ENCODE peak calls at places on chromosome 19, in seven cellular contexts. One of them, this sample, is unnamed.

GRCh38 chr19:33064778-33065550 is at the start of gene RHPN2:
- DNase-seq in HCT116: peak; percentile 59
- DNase-seq in GM23338: peak; percentile 80
- DNase-seq in A549: peak; percentile 93
- DNase-seq in SK-N-SH: peak; percentile 96
- DNase-seq in GM12878: no peak
- DNase-seq in K562: peak; percentile 86
- DNase-seq in this sample: no peak

GRCh38 chr19:19067276-19068072 is 3.7 kb downstream of the SLC25A42 start:
- DNase-seq in HCT116: no peak
- DNase-seq in GM23338: no peak
- DNase-seq in A549: no peak
- DNase-seq in SK-N-SH: no peak
- DNase-seq in GM12878: no peak
- DNase-seq in K562: no peak
- DNase-seq in this sample: no peak

GRCh38 chr19:42433503-42434260 is 6.5 kb upstream of the LIPE start:
- DNase-seq in HCT116: no peak
- DNase-seq in GM23338: peak; percentile 86
- DNase-seq in A549: peak; percentile 90
- DNase-seq in SK-N-SH: no peak
- DNase-seq in GM12878: no peak
- DNase-seq in K562: peak; percentile 88
- DNase-seq in this sample: no peak

GRCh38 chr19:35977446-35978222 is 17.4 kb upstream of the SDHAF1 start:
- DNase-seq in HCT116: peak; percentile 45
- DNase-seq in GM23338: peak; percentile 95
- DNase-seq in A549: peak; percentile 76
- DNase-seq in SK-N-SH: peak; percentile 59
- DNase-seq in GM12878: no peak
- DNase-seq in K562: peak; percentile 53
- DNase-seq in this sample: no peak

GRCh38 chr19:17610384-17610783 is 54.9 kb downstream of the COLGALT1 start:
- DNase-seq in HCT116: peak; percentile 28
- DNase-seq in GM23338: peak; percentile 70
- DNase-seq in A549: peak; percentile 31
- DNase-seq in SK-N-SH: peak; percentile 55
- DNase-seq in GM12878: no peak
- DNase-seq in K562: peak; percentile 77
- DNase-seq in this sample: no peak

GRCh38 chr19:18023596-18024212 is 15.7 kb downstream of the ARRDC2 start:
- DNase-seq in HCT116: no peak
- DNase-seq in GM23338: no peak
- DNase-seq in A549: no peak
- DNase-seq in SK-N-SH: no peak
- DNase-seq in GM12878: no peak
- DNase-seq in K562: no peak
- DNase-seq in this sample: no peak

GRCh38 chr19:12647490-12648071 is 19.0 kb downstream of the MAN2B1 start:
- DNase-seq in HCT116: no peak
- DNase-seq in GM23338: peak; percentile 88
- DNase-seq in A549: no peak
- DNase-seq in SK-N-SH: peak; percentile 88
- DNase-seq in GM12878: no peak
- DNase-seq in K562: peak; percentile 78
- DNase-seq in this sample: no peak

GRCh38 chr19:14416743-14417214 is 2.4 kb downstream of the DDX39A start:
- DNase-seq in HCT116: no peak
- DNase-seq in GM23338: no peak
- DNase-seq in A549: no peak
- DNase-seq in SK-N-SH: no peak
- DNase-seq in GM12878: no peak
- DNase-seq in K562: no peak
- DNase-seq in this sample: no peak

GRCh38 chr19:8256276-8257051 is 47.3 kb downstream of the CERS4 start:
- DNase-seq in HCT116: no peak
- DNase-seq in GM23338: no peak
- DNase-seq in A549: no peak
- DNase-seq in SK-N-SH: no peak
- DNase-seq in GM12878: no peak
- DNase-seq in K562: no peak
- DNase-seq in this sample: no peak

GRCh38 chr19:20162821-20163220 is 4.2 kb upstream of the ZNF486 start:
- DNase-seq in HCT116: no peak
- DNase-seq in GM23338: no peak
- DNase-seq in A549: no peak
- DNase-seq in SK-N-SH: no peak
- DNase-seq in GM12878: no peak
- DNase-seq in K562: no peak
- DNase-seq in this sample: no peak

GRCh38 chr19:13996928-13997636 is 9.0 kb downstream of the RFX1 start:
- DNase-seq in HCT116: no peak
- DNase-seq in GM23338: no peak
- DNase-seq in A549: no peak
- DNase-seq in SK-N-SH: no peak
- DNase-seq in GM12878: no peak
- DNase-seq in K562: no peak
- DNase-seq in this sample: no peak

GRCh38 chr19:33519416-33519815 is 2.2 kb downstream of the PEPD start:
- DNase-seq in HCT116: no peak
- DNase-seq in GM23338: no peak
- DNase-seq in A549: no peak
- DNase-seq in SK-N-SH: no peak
- DNase-seq in GM12878: no peak
- DNase-seq in K562: no peak
- DNase-seq in this sample: no peak

DNA sequence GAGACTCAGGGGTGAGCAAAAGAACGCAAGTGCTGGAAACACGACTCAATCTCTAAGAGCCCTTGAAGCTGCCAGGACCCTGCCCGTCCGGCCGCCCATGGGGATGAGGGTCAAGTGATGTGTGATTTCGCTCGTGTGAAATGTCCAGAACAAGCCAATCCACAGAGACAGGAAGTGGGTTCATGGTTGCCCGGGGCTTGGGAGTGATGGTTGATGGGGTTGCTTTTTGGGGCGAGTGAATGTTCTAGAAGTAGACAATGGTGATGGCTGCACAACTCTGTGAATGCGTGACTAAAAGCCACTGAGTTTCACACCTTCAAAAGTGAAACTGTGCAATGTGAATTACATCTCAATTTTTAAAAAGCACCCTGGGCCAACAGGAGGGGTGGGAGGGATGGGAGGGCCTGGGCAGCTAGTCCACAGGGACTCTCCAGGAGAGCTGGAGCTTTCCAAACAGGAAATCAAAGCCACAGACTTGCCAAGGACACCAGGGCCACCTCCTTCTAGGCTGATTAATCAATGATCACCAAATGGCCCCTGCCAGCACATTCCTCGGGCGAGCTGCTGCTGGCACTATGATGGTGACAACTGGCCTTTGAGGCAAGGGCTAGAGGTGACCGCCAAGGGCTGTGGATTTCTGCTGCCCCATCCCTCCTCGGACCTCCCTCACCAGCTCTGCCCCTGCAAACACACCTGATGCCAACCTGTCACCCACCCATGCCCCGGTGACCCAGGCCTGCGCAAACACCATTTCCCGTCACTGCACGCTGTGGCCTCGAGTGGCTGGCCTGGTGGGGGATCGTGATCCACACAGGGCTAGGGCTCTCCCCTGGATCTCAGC is 14.0 kb downstream of the DPP9 start:
- DNase-seq in HCT116: no peak
- DNase-seq in GM23338: no peak
- DNase-seq in A549: no peak
- DNase-seq in SK-N-SH: no peak
- DNase-seq in GM12878: no peak
- DNase-seq in K562: no peak
- DNase-seq in this sample: no peak
- H3K27ac ChIP-seq in HCT116: no peak overlapping the region
- H3K27ac ChIP-seq in GM23338: no peak overlapping the region
- H3K27ac ChIP-seq in A549: peak overlapping the region; percentile 18
- H3K27ac ChIP-seq in SK-N-SH: no peak overlapping the region
- H3K27ac ChIP-seq in GM12878: peak overlapping the region; percentile 58
- H3K27ac ChIP-seq in K562: no peak overlapping the region
- H3K27ac ChIP-seq in this sample: no peak overlapping the region

DNA sequence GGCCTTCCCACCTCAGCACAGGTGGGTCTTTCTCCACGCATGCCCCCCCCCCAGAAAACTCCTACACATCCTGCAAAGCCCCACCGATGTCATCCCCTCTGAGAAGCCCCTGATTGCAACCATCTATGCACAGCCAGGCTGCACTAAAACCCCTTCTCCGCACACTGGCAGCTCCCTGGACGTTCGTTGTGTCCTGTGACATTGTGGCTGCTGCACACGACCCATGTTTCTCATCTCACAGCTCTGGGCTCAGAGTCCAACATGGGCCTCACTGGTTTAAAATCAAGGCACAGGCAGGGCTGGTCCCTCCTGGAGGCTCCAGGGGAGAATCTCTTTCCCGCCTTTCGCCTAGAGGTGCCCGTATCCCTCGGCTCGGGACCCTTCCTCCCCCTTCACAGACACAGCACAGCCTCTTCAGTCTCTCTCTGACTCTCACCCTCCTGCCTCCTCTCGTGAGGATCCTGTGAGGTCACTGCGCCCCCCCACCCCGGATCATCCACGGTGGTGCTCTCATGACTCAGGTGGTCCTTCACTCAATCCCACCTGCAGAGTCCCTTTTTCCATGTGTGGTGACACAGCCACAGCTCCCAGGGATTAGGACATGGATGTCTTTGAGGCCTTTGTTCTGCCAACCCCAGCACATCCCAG is 71.2 kb downstream of the GADD45B start:
- DNase-seq in HCT116: no peak
- DNase-seq in GM23338: no peak
- DNase-seq in A549: no peak
- DNase-seq in SK-N-SH: no peak
- DNase-seq in GM12878: no peak
- DNase-seq in K562: no peak
- DNase-seq in this sample: no peak
- H3K4me1 ChIP-seq in HCT116: peaks cover 28% of the 10 kb centered on the region
- H3K4me1 ChIP-seq in GM23338: peaks cover 23% of the 10 kb centered on the region
- H3K4me1 ChIP-seq in A549: peaks cover 44% of the 10 kb centered on the region
- H3K4me1 ChIP-seq in SK-N-SH: peaks cover 24% of the 10 kb centered on the region
- H3K4me1 ChIP-seq in GM12878: peaks cover 38% of the 10 kb centered on the region
- H3K4me1 ChIP-seq in K562: peaks cover 40% of the 10 kb centered on the region
- H3K4me1 ChIP-seq in this sample: peaks cover 54% of the 10 kb centered on the region

GRCh38 chr19:28634837-28635236 is 578.1 kb downstream of the UQCRFS1 start:
- DNase-seq in HCT116: no peak
- DNase-seq in GM23338: no peak
- DNase-seq in A549: no peak
- DNase-seq in SK-N-SH: no peak
- DNase-seq in GM12878: no peak
- DNase-seq in K562: no peak
- DNase-seq in this sample: no peak

GRCh38 chr19:28631931-28632330 is 581.0 kb downstream of the UQCRFS1 start:
- DNase-seq in HCT116: no peak
- DNase-seq in GM23338: no peak
- DNase-seq in A549: no peak
- DNase-seq in SK-N-SH: no peak
- DNase-seq in GM12878: no peak
- DNase-seq in K562: no peak
- DNase-seq in this sample: no peak

GRCh38 chr19:28633223-28634030 is 579.5 kb downstream of the UQCRFS1 start:
- DNase-seq in HCT116: no peak
- DNase-seq in GM23338: peak; percentile 74
- DNase-seq in A549: peak; percentile 61
- DNase-seq in SK-N-SH: peak; percentile 52
- DNase-seq in GM12878: no peak
- DNase-seq in K562: peak; percentile 83
- DNase-seq in this sample: peak; percentile 15

GRCh38 chr19:28634031-28634328 is 579.0 kb downstream of the UQCRFS1 start:
- DNase-seq in HCT116: no peak
- DNase-seq in GM23338: no peak
- DNase-seq in A549: no peak
- DNase-seq in SK-N-SH: no peak
- DNase-seq in GM12878: no peak
- DNase-seq in K562: no peak
- DNase-seq in this sample: no peak

GRCh38 chr19:28632357-28633076 is 580.4 kb downstream of the UQCRFS1 start:
- DNase-seq in HCT116: no peak
- DNase-seq in GM23338: no peak
- DNase-seq in A549: no peak
- DNase-seq in SK-N-SH: no peak
- DNase-seq in GM12878: no peak
- DNase-seq in K562: no peak
- DNase-seq in this sample: no peak
- TF ChIP-seq REST in HCT116: no peak
- TF ChIP-seq REST in GM23338: no peak
- TF ChIP-seq REST in A549: no peak
- TF ChIP-seq REST in SK-N-SH: no peak
- TF ChIP-seq REST in GM12878: no peak
- TF ChIP-seq REST in K562: no peak
- TF ChIP-seq REST in this sample: no peak

GRCh38 chr19:38437295-38437694 is 3.8 kb downstream of the RYR1 start:
- DNase-seq in HCT116: no peak
- DNase-seq in GM23338: no peak
- DNase-seq in A549: no peak
- DNase-seq in SK-N-SH: no peak
- DNase-seq in GM12878: no peak
- DNase-seq in K562: no peak
- DNase-seq in this sample: no peak

GRCh38 chr19:38430931-38431330 is 2.6 kb upstream of the RYR1 start:
- DNase-seq in HCT116: no peak
- DNase-seq in GM23338: no peak
- DNase-seq in A549: no peak
- DNase-seq in SK-N-SH: no peak
- DNase-seq in GM12878: no peak
- DNase-seq in K562: no peak
- DNase-seq in this sample: no peak

GRCh38 chr19:38437917-38438316 is 4.4 kb downstream of the RYR1 start:
- DNase-seq in HCT116: no peak
- DNase-seq in GM23338: no peak
- DNase-seq in A549: no peak
- DNase-seq in SK-N-SH: no peak
- DNase-seq in GM12878: no peak
- DNase-seq in K562: no peak
- DNase-seq in this sample: no peak

GRCh38 chr19:38433268-38433733 is at the start of gene RYR1:
- DNase-seq in HCT116: peak; percentile 37
- DNase-seq in GM23338: peak; percentile 99
- DNase-seq in A549: no peak
- DNase-seq in SK-N-SH: peak; percentile 90
- DNase-seq in GM12878: no peak
- DNase-seq in K562: peak; percentile 94
- DNase-seq in this sample: no peak

GRCh38 chr19:38434549-38435051 is 1.1 kb downstream of the RYR1 start:
- DNase-seq in HCT116: no peak
- DNase-seq in GM23338: peak; percentile 96
- DNase-seq in A549: no peak
- DNase-seq in SK-N-SH: no peak
- DNase-seq in GM12878: no peak
- DNase-seq in K562: peak; percentile 81
- DNase-seq in this sample: no peak
- H3K27ac ChIP-seq in HCT116: no peak overlapping the region
- H3K27ac ChIP-seq in GM23338: peak overlapping the region; percentile 94
- H3K27ac ChIP-seq in A549: no peak overlapping the region
- H3K27ac ChIP-seq in SK-N-SH: no peak overlapping the region
- H3K27ac ChIP-seq in GM12878: no peak overlapping the region
- H3K27ac ChIP-seq in K562: peak overlapping the region; percentile 61
- H3K27ac ChIP-seq in this sample: no peak overlapping the region

GRCh38 chr19:44687898-44688297 is 11.1 kb upstream of the CEACAM16 start:
- DNase-seq in HCT116: no peak
- DNase-seq in GM23338: no peak
- DNase-seq in A549: no peak
- DNase-seq in SK-N-SH: no peak
- DNase-seq in GM12878: no peak
- DNase-seq in K562: no peak
- DNase-seq in this sample: no peak
- H3K4me1 ChIP-seq in HCT116: peaks cover 52% of the 10 kb centered on the region
- H3K4me1 ChIP-seq in GM23338: peaks cover 6% of the 10 kb centered on the region
- H3K4me1 ChIP-seq in A549: peaks cover 87% of the 10 kb centered on the region
- H3K4me1 ChIP-seq in SK-N-SH: peaks cover 16% of the 10 kb centered on the region
- H3K4me1 ChIP-seq in GM12878: peaks cover 50% of the 10 kb centered on the region
- H3K4me1 ChIP-seq in K562: peaks cover 29% of the 10 kb centered on the region
- H3K4me1 ChIP-seq in this sample: peaks cover 19% of the 10 kb centered on the region

GRCh38 chr19:50480281-50481111 is 3.8 kb upstream of the GARIN5A start:
- DNase-seq in HCT116: no peak
- DNase-seq in GM23338: no peak
- DNase-seq in A549: no peak
- DNase-seq in SK-N-SH: no peak
- DNase-seq in GM12878: no peak
- DNase-seq in K562: no peak
- DNase-seq in this sample: no peak
- TF ChIP-seq REST in HCT116: no peak
- TF ChIP-seq REST in GM23338: no peak
- TF ChIP-seq REST in A549: no peak
- TF ChIP-seq REST in SK-N-SH: no peak
- TF ChIP-seq REST in GM12878: no peak
- TF ChIP-seq REST in K562: no peak
- TF ChIP-seq REST in this sample: no peak

This sample was measured in Panc1.